ENCODE peak calls at places on chromosomes 12 and 14, in nine cellular contexts. V, I, D, L, H, J, M, N and Q are unnamed samples.

GRCh38 chr12:4867384-4867783 is 42.3 kb upstream of the KCNA1 start:
- DNase-seq in V (no peak), I (no peak), D (no peak), L (no peak), H (no peak), J (no peak), M (no peak), N (no peak), Q (no peak)

GRCh38 chr12:95201056-95201670 is 16.1 kb downstream of the FGD6 start:
- DNase-seq in V (peak), I (no peak), D (no peak), L (no peak), H (no peak), J (peak), M (no peak), N (no peak), Q (peak)

GRCh38 chr12:88578821-88579518 is 1.3 kb downstream of the KITLG start:
- DNase-seq in V (peak), I (no peak), D (no peak), L (no peak), H (no peak), J (no peak), M (peak), N (peak), Q (no peak)

GRCh38 chr14:30657606-30658163 is 35.6 kb downstream of the SCFD1 start:
- DNase-seq in V (no peak), I (no peak), D (no peak), L (no peak), H (no peak), J (no peak), M (no peak), N (no peak), Q (no peak)

GRCh38 chr12:91099373-91099772 is 11.9 kb downstream of the LUM start:
- DNase-seq in V (no peak), I (no peak), D (no peak), L (no peak), H (no peak), J (no peak), M (no peak), N (no peak), Q (no peak)

GRCh38 chr12:112828534-112828933 is 37.0 kb downstream of the RPH3A start:
- DNase-seq in V (no peak), I (no peak), D (no peak), L (no peak), H (no peak), J (no peak), M (no peak), N (no peak), Q (no peak)

GRCh38 chr12:105469701-105470100 is 139.2 kb downstream of the C12orf75 start:
- DNase-seq in V (no peak), I (no peak), D (no peak), L (no peak), H (no peak), J (peak), M (no peak), N (no peak), Q (no peak)

GRCh38 chr12:81284137-81284536 is 206.3 kb downstream of the ACSS3 start:
- DNase-seq in V (no peak), I (no peak), D (no peak), L (no peak), H (no peak), J (peak), M (no peak), N (no peak), Q (peak)

GRCh38 chr14:64520699-64521098 is 16.1 kb downstream of the ZBTB1 start:
- DNase-seq in V (no peak), I (no peak), D (no peak), L (no peak), H (no peak), J (no peak), M (no peak), N (no peak), Q (no peak)

GRCh38 chr12:105278043-105278697 is 42.2 kb upstream of the APPL2 start:
- DNase-seq in V (no peak), I (no peak), D (no peak), L (peak), H (no peak), J (no peak), M (no peak), N (peak), Q (no peak)

GRCh38 chr12:10190558-10191388 is 11.9 kb downstream of the TMEM52B start:
- DNase-seq in V (peak), I (peak), D (peak), L (peak), H (peak), J (peak), M (no peak), N (peak), Q (peak)

GRCh38 chr12:131882804-131883520 is 11.5 kb upstream of the ULK1 start:
- DNase-seq in V (peak), I (no peak), D (no peak), L (no peak), H (no peak), J (no peak), M (no peak), N (no peak), Q (no peak)

GRCh38 chr12:19744760-19745218 is 305.5 kb downstream of the AEBP2 start:
- DNase-seq in V (peak), I (no peak), D (no peak), L (no peak), H (no peak), J (peak), M (peak), N (no peak), Q (peak)

GRCh38 chr14:99936056-99936455 is 129.2 kb upstream of the EVL start:
- DNase-seq in V (no peak), I (no peak), D (no peak), L (no peak), H (no peak), J (peak), M (no peak), N (no peak), Q (peak)

GRCh38 chr14:103281496-103282231 is 52.4 kb upstream of the EIF5 start:
- DNase-seq in V (peak), I (no peak), D (no peak), L (peak), H (no peak), J (peak), M (peak), N (peak), Q (peak)

GRCh38 chr14:60315181-60315580 is 66.2 kb downstream of the PPM1A start:
- DNase-seq in V (no peak), I (no peak), D (no peak), L (no peak), H (no peak), J (no peak), M (no peak), N (no peak), Q (no peak)